ENCODE peak calls at places on chromosomes 12 and 14, in seven cellular contexts. A, H, V, G, E, M and N are unnamed samples. For H3K4me1, the result is how much of the 10 kb centered on the place peaks cover.

GRCh38 chr14:96688629-96689028 is 108.6 kb upstream of the VRK1 start:
- DNase-seq in A (no peak), H (no peak), V (no peak), G (no peak), E (no peak), M (no peak), N (no peak)

GRCh38 chr12:113893221-113893620 is 72.9 kb downstream of the RBM19 start:
- DNase-seq in A (no peak), H (no peak), V (no peak), G (no peak), E (no peak), M (no peak), N (no peak)

GRCh38 chr12:68497702-68498101 is 113.0 kb upstream of the RAP1B start:
- DNase-seq in A (no peak), H (peak), V (peak), G (no peak), E (no peak), M (no peak), N (no peak)

GRCh38 chr12:112843272-112843671 is 51.7 kb downstream of the RPH3A start:
- DNase-seq in A (no peak), H (no peak), V (no peak), G (no peak), E (no peak), M (no peak), N (no peak)

GRCh38 chr14:65446159-65446558 is 33.6 kb downstream of the FUT8 start:
- DNase-seq in A (no peak), H (peak), V (no peak), G (no peak), E (no peak), M (no peak), N (no peak)

GRCh38 chr14:100849432-100849831 is 23.5 kb downstream of the MEG3 start:
- DNase-seq in A (no peak), H (peak), V (no peak), G (no peak), E (no peak), M (no peak), N (no peak)

GRCh38 chr12:95218164-95218851 is 701 bp downstream of the VEZT start:
- DNase-seq in A (no peak), H (peak), V (no peak), G (no peak), E (no peak), M (peak), N (no peak)

GRCh38 chr14:98010791-98011190 is 1213.6 kb downstream of the VRK1 start:
- DNase-seq in A (no peak), H (no peak), V (no peak), G (no peak), E (no peak), M (no peak), N (no peak)

GRCh38 chr12:12467701-12468218 is 94.9 kb downstream of the DUSP16 start:
- DNase-seq in A (no peak), H (peak), V (no peak), G (peak), E (no peak), M (no peak), N (no peak)

GRCh38 chr12:51368640-51369517 is 22.3 kb downstream of the GALNT6 start:
- DNase-seq in A (peak), H (peak), V (no peak), G (peak), E (no peak), M (peak), N (peak)

GRCh38 chr14:68882235-68882634 is 89.4 kb upstream of the ZFP36L1 start:
- DNase-seq in A (no peak), H (no peak), V (no peak), G (no peak), E (no peak), M (no peak), N (no peak)

GRCh38 chr14:20435454-20436362 is at the start of gene KLHL33:
- DNase-seq in A (no peak), H (no peak), V (no peak), G (peak), E (no peak), M (no peak), N (no peak)

GRCh38 chr12:100154472-100155247 is 12.0 kb upstream of the BLTP3B start:
- DNase-seq in A (peak), H (peak), V (peak), G (peak), E (peak), M (peak), N (peak)

GRCh38 chr12:62893276-62893675 is 41.7 kb downstream of the PPM1H start:
- DNase-seq in A (no peak), H (no peak), V (no peak), G (no peak), E (no peak), M (no peak), N (no peak)

GRCh38 chr14:91317381-91318313 is 73.1 kb upstream of the GPR68 start:
- DNase-seq in A (peak), H (no peak), V (no peak), G (peak), E (peak), M (peak), N (peak)

GRCh38 chr14:56896231-56896630 is 86.0 kb upstream of the OTX2 start:
- DNase-seq in A (no peak), H (no peak), V (no peak), G (no peak), E (no peak), M (no peak), N (no peak)
- H3K4me1 ChIP-seq in A (under half), H (under half), V (under half), G (under half), E (under half), M (under half), N (under half)

GRCh38 chr14:24368562-24369252 is 723 bp downstream of the NFATC4 start:
- DNase-seq in A (peak), H (peak), V (no peak), G (peak), E (peak), M (peak), N (peak)
- TF ChIP-seq POLR2A in A (no peak), H (peak), V (no peak), G (no peak), E (peak), M (peak), N (no peak)

DNA sequence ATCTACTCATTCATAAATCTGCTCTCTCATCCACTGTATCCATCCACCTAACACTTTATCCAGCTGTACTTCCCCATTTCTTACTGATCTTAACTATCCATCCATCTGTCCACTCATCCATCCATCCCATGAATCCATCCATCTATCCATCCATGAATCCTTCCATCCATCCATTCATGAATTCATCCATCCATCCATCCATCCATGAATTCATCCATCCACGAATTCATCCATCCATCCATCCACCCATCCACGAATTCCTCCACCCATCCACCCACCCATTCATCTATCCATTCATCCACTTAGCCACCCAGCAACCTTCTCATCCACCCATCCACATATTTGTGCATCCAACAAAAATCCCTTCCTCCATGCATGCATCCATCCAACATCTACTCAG is 128.6 kb upstream of the MYL2 start:
- DNase-seq in A (no peak), H (no peak), V (no peak), G (no peak), E (no peak), M (no peak), N (no peak)
- H3K4me1 ChIP-seq in A (under half), H (under half), V (under half), G (under half), E (under half), M (under half), N (under half)

DNA sequence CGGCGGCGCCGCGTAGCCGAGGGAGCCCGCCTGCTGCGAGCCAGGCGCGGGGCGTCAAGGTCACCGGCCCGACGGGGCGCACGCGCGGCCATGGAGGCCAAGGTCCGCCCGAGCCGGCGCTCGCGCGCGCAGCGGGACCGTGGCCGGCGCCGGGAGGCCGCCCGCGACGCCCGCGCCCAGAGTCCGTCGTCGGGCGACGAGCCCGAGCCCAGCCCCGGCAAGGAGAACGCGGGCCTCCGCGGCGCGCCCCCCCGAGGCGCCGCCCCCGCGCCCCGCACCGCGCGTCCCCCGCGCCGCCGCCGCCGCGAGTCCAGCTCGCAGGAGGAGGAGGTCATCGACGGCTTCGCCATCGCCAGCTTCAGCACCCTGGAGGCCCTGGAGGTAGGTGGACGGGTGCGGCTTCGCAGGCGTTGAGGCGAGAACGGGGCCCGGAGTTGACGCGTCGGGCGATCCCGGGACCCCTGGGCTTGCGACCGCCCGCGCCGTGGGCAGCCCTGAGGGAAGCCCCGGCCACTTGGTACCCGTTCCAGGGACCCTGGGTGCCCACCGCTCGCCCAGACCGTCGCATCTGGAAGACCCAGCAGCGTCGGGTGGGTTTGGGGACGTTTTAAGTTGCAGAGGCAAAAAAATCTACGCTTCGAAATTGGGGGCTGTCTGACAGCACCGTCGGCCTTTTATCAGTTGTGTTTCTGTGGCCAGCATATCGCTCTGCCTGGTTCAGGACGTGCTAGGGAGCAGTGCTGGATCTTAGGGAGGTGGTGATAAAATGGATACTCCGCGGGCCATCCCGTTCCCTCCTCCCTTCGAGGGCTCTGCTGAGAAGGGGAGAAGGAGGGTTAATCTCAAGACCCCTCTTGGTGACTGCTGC is 764 bp downstream of the FBRSL1 start:
- DNase-seq in A (peak), H (peak), V (no peak), G (no peak), E (peak), M (no peak), N (no peak)
- TF ChIP-seq POLR2A in A (no peak), H (peak), V (no peak), G (no peak), E (no peak), M (no peak), N (no peak)